ENCODE peak calls at places on chromosomes 5 and 9, in ten cellular contexts. One of them, this sample, is unnamed. For H3K4me1, the result is how much of the 10 kb centered on the place peaks cover.

GRCh38 chr5:14581891-14582796 is 552 bp downstream of the OTULINL start:
- DNase-seq in K562: no peak
- DNase-seq in endodermal cell: peak
- DNase-seq in right cardiac atrium: peak
- DNase-seq in heart left ventricle: peak
- DNase-seq in CD8-positive, alpha-beta T cell: peak
- DNase-seq in sigmoid colon: peak
- DNase-seq in HCT116: peak
- DNase-seq in GM23248: peak
- DNase-seq in upper lobe of left lung: peak
- DNase-seq in this sample: peak

GRCh38 chr9:136665111-136665703 is 2.5 kb downstream of the EGFL7 start:
- DNase-seq in right cardiac atrium: peak
- DNase-seq in sigmoid colon: no peak
- DNase-seq in CD8-positive, alpha-beta T cell: no peak
- DNase-seq in heart left ventricle: no peak
- DNase-seq in endodermal cell: peak
- DNase-seq in upper lobe of left lung: no peak
- DNase-seq in K562: peak
- DNase-seq in HCT116: no peak
- DNase-seq in GM23248: peak
- DNase-seq in this sample: no peak

GRCh38 chr5:150271296-150271692 is 18.3 kb downstream of the CAMK2A start:
- DNase-seq in sigmoid colon: no peak
- DNase-seq in heart left ventricle: no peak
- DNase-seq in K562: no peak
- DNase-seq in endodermal cell: no peak
- DNase-seq in CD8-positive, alpha-beta T cell: no peak
- DNase-seq in right cardiac atrium: no peak
- DNase-seq in upper lobe of left lung: no peak
- DNase-seq in HCT116: no peak
- DNase-seq in GM23248: no peak
- DNase-seq in this sample: no peak

GRCh38 chr5:36607838-36608783 is 1.7 kb downstream of the SLC1A3 start:
- DNase-seq in CD8-positive, alpha-beta T cell: no peak
- DNase-seq in K562: no peak
- DNase-seq in sigmoid colon: no peak
- DNase-seq in HCT116: no peak
- DNase-seq in heart left ventricle: no peak
- DNase-seq in endodermal cell: peak
- DNase-seq in right cardiac atrium: no peak
- DNase-seq in GM23248: peak
- DNase-seq in upper lobe of left lung: no peak
- DNase-seq in this sample: no peak

GRCh38 chr9:36074870-36075532 is 38.3 kb downstream of the RECK start:
- DNase-seq in heart left ventricle: peak
- DNase-seq in sigmoid colon: peak
- DNase-seq in K562: no peak
- DNase-seq in endodermal cell: no peak
- DNase-seq in HCT116: no peak
- DNase-seq in right cardiac atrium: peak
- DNase-seq in upper lobe of left lung: peak
- DNase-seq in CD8-positive, alpha-beta T cell: no peak
- DNase-seq in GM23248: peak
- DNase-seq in this sample: peak

GRCh38 chr9:113536483-113537226 is 73.1 kb downstream of the RGS3 start:
- DNase-seq in upper lobe of left lung: no peak
- DNase-seq in heart left ventricle: peak
- DNase-seq in K562: peak
- DNase-seq in endodermal cell: peak
- DNase-seq in GM23248: no peak
- DNase-seq in sigmoid colon: peak
- DNase-seq in right cardiac atrium: peak
- DNase-seq in HCT116: no peak
- DNase-seq in CD8-positive, alpha-beta T cell: no peak
- DNase-seq in this sample: peak

GRCh38 chr5:33270671-33271070 is 170.1 kb upstream of the TARS1 start:
- DNase-seq in K562: no peak
- DNase-seq in HCT116: no peak
- DNase-seq in sigmoid colon: no peak
- DNase-seq in right cardiac atrium: no peak
- DNase-seq in upper lobe of left lung: no peak
- DNase-seq in GM23248: no peak
- DNase-seq in heart left ventricle: no peak
- DNase-seq in CD8-positive, alpha-beta T cell: no peak
- DNase-seq in endodermal cell: no peak
- DNase-seq in this sample: no peak

GRCh38 chr5:174046558-174046957 is 1.1 kb downstream of the NSG2 start:
- DNase-seq in upper lobe of left lung: no peak
- DNase-seq in K562: no peak
- DNase-seq in sigmoid colon: no peak
- DNase-seq in heart left ventricle: no peak
- DNase-seq in endodermal cell: no peak
- DNase-seq in right cardiac atrium: no peak
- DNase-seq in GM23248: no peak
- DNase-seq in CD8-positive, alpha-beta T cell: no peak
- DNase-seq in HCT116: no peak
- DNase-seq in this sample: no peak

GRCh38 chr9:72013188-72013877 is 47.1 kb downstream of the C9orf57 start:
- DNase-seq in upper lobe of left lung: no peak
- DNase-seq in CD8-positive, alpha-beta T cell: no peak
- DNase-seq in HCT116: no peak
- DNase-seq in K562: no peak
- DNase-seq in endodermal cell: no peak
- DNase-seq in heart left ventricle: no peak
- DNase-seq in GM23248: no peak
- DNase-seq in right cardiac atrium: no peak
- DNase-seq in sigmoid colon: no peak
- DNase-seq in this sample: no peak

GRCh38 chr5:27906911-27907590 is 868.7 kb upstream of the CDH9 start:
- DNase-seq in heart left ventricle: no peak
- DNase-seq in sigmoid colon: no peak
- DNase-seq in K562: no peak
- DNase-seq in CD8-positive, alpha-beta T cell: no peak
- DNase-seq in right cardiac atrium: no peak
- DNase-seq in GM23248: no peak
- DNase-seq in endodermal cell: no peak
- DNase-seq in HCT116: no peak
- DNase-seq in upper lobe of left lung: no peak
- DNase-seq in this sample: no peak

GRCh38 chr5:142492781-142493281 is 168.0 kb upstream of the SPRY4 start:
- DNase-seq in right cardiac atrium: no peak
- DNase-seq in K562: no peak
- DNase-seq in HCT116: no peak
- DNase-seq in endodermal cell: no peak
- DNase-seq in GM23248: peak
- DNase-seq in upper lobe of left lung: no peak
- DNase-seq in CD8-positive, alpha-beta T cell: no peak
- DNase-seq in sigmoid colon: no peak
- DNase-seq in heart left ventricle: no peak
- DNase-seq in this sample: no peak

GRCh38 chr5:62969409-62970120 is 390.9 kb downstream of the LRRC70 start:
- DNase-seq in right cardiac atrium: no peak
- DNase-seq in CD8-positive, alpha-beta T cell: no peak
- DNase-seq in upper lobe of left lung: no peak
- DNase-seq in heart left ventricle: no peak
- DNase-seq in K562: no peak
- DNase-seq in sigmoid colon: no peak
- DNase-seq in HCT116: no peak
- DNase-seq in endodermal cell: no peak
- DNase-seq in GM23248: no peak
- DNase-seq in this sample: no peak

GRCh38 chr5:35061216-35061615 is 13.5 kb upstream of the AGXT2 start:
- DNase-seq in CD8-positive, alpha-beta T cell: no peak
- DNase-seq in upper lobe of left lung: no peak
- DNase-seq in heart left ventricle: no peak
- DNase-seq in HCT116: no peak
- DNase-seq in sigmoid colon: peak
- DNase-seq in endodermal cell: no peak
- DNase-seq in K562: no peak
- DNase-seq in GM23248: peak
- DNase-seq in right cardiac atrium: no peak
- DNase-seq in this sample: no peak

DNA sequence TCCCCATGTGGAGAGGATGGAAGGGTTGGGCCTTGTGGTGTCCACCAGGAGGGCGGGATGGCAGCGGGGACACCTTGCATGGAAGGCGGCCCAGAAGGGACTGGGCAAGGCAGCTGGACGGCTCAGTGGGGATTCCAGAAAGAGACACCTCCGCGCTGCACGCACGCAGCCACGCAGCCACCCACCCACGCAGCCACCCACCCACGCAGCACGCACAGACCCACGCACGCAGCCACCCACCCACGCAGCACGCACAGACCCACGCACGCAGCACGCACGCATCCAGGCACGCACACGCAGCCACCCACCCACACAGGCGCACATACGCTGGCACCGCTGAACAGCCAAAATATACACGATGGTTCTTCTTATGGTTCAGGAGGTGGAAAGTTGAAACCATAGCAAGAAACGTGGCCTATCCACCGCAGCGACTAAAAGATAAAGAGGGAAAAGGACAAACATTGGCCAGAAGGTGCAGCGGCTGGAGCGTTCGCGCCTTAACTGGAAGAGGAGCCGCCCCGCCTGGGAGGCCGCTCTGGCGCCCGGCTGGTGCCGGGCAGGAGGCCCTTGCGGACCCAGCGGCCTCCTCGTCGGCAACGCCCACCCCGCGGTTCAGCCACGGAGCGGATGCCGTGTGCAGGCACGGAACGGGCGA is 22.2 kb upstream of the EXOC3 start:
- DNase-seq in K562: no peak
- DNase-seq in right cardiac atrium: no peak
- DNase-seq in GM23248: no peak
- DNase-seq in heart left ventricle: no peak
- DNase-seq in endodermal cell: peak
- DNase-seq in CD8-positive, alpha-beta T cell: no peak
- DNase-seq in sigmoid colon: peak
- DNase-seq in upper lobe of left lung: no peak
- DNase-seq in HCT116: no peak
- DNase-seq in this sample: no peak
- H3K4me1 ChIP-seq in K562: under half
- H3K4me1 ChIP-seq in right cardiac atrium: under half
- H3K4me1 ChIP-seq in GM23248: under half
- H3K4me1 ChIP-seq in heart left ventricle: under half
- H3K4me1 ChIP-seq in endodermal cell: under half
- H3K4me1 ChIP-seq in CD8-positive, alpha-beta T cell: under half
- H3K4me1 ChIP-seq in sigmoid colon: under half
- H3K4me1 ChIP-seq in upper lobe of left lung: under half
- H3K4me1 ChIP-seq in HCT116: under half
- H3K4me1 ChIP-seq in this sample: under half

GRCh38 chr5:88661870-88662207 is 221.1 kb downstream of the MEF2C start:
- DNase-seq in heart left ventricle: no peak
- DNase-seq in CD8-positive, alpha-beta T cell: no peak
- DNase-seq in upper lobe of left lung: no peak
- DNase-seq in right cardiac atrium: no peak
- DNase-seq in K562: no peak
- DNase-seq in sigmoid colon: no peak
- DNase-seq in endodermal cell: no peak
- DNase-seq in HCT116: no peak
- DNase-seq in GM23248: no peak
- DNase-seq in this sample: no peak
- H3K4me3 ChIP-seq in heart left ventricle: no peak
- H3K4me3 ChIP-seq in CD8-positive, alpha-beta T cell: no peak
- H3K4me3 ChIP-seq in upper lobe of left lung: no peak
- H3K4me3 ChIP-seq in right cardiac atrium: no peak
- H3K4me3 ChIP-seq in K562: no peak
- H3K4me3 ChIP-seq in sigmoid colon: no peak
- H3K4me3 ChIP-seq in endodermal cell: no peak
- H3K4me3 ChIP-seq in HCT116: peak
- H3K4me3 ChIP-seq in GM23248: no peak
- H3K4me3 ChIP-seq in this sample: no peak

DNA sequence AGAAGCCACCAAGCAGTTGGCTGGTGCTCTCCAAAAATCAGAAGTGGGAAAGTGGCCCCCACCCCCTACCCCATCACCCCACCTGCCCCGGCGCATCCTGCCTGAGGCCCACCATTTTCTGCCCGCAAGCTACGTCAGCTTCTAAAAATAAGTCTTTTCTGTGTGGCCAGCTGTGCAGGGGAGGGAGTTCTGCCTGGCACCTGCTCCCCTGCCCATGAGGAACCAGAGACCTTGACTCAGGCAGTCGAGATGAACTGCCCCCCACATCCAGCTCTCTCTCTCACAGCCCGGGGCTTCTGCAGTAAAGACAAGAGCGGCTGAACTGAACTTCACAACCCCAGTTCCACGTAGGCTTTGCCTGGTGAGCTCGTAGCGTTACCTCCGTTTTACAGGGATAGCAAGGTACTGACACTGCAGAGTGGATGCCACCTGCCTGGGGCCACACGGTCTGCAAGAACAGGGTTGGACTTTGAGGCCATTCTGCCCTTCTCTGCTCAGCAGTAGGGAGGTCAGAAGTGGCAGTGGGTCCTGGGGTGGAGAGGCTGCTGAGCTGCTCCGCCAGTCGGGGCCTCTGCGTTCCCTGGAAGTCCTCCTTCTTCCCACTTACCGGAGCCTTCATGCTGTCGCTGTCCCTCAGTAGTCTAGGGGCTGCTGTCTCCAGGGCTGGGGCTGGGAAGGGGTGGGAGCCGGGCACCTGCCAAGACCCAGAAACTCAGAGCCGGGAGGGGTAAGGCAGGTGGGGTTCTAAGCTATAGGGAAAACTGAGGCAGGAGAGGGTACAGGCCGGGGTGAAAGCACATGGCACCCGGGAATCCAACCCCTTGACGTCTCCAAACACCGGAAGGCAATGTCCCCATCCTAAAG is 808 bp downstream of the ST6GALNAC4 start:
- DNase-seq in upper lobe of left lung: no peak
- DNase-seq in endodermal cell: peak
- DNase-seq in CD8-positive, alpha-beta T cell: no peak
- DNase-seq in heart left ventricle: peak
- DNase-seq in right cardiac atrium: peak
- DNase-seq in GM23248: peak
- DNase-seq in HCT116: no peak
- DNase-seq in sigmoid colon: no peak
- DNase-seq in K562: peak
- DNase-seq in this sample: no peak
- H3K27ac ChIP-seq in upper lobe of left lung: peak
- H3K27ac ChIP-seq in endodermal cell: no peak
- H3K27ac ChIP-seq in CD8-positive, alpha-beta T cell: peak
- H3K27ac ChIP-seq in heart left ventricle: peak
- H3K27ac ChIP-seq in right cardiac atrium: peak
- H3K27ac ChIP-seq in GM23248: peak
- H3K27ac ChIP-seq in HCT116: peak
- H3K27ac ChIP-seq in sigmoid colon: peak
- H3K27ac ChIP-seq in K562: peak
- H3K27ac ChIP-seq in this sample: peak

DNA sequence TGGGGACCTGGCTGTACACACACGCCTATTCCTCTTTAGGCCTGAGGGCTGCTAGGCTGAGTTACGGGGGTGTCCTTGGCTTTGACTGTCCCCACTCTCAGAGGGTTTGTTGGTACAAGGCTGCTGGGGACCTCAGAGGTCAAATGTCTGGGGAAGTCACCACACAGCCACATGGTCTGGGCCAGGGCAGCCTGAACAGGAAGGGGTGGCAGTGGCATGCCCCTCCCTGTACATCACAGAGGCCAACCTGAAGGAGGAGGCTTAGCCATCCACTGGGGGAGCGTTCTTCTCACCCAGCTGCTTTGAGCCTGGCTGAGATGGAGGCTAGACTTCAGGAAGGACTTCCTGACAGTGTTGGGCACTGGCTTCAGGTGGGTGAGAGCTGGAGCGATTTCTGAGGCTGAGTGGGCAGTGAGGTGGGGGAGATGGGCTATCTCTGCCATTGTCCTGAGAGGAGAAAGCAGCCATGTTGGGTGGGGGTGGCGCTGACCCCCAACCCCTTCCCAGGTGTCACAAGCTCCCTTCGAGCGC is 36.3 kb downstream of the CXXC5 start:
- DNase-seq in upper lobe of left lung: no peak
- DNase-seq in CD8-positive, alpha-beta T cell: no peak
- DNase-seq in right cardiac atrium: no peak
- DNase-seq in sigmoid colon: no peak
- DNase-seq in heart left ventricle: no peak
- DNase-seq in GM23248: no peak
- DNase-seq in HCT116: no peak
- DNase-seq in endodermal cell: no peak
- DNase-seq in K562: no peak
- DNase-seq in this sample: no peak
- H3K4me1 ChIP-seq in upper lobe of left lung: under half
- H3K4me1 ChIP-seq in CD8-positive, alpha-beta T cell: under half
- H3K4me1 ChIP-seq in right cardiac atrium: under half
- H3K4me1 ChIP-seq in sigmoid colon: under half
- H3K4me1 ChIP-seq in heart left ventricle: half or more
- H3K4me1 ChIP-seq in GM23248: under half
- H3K4me1 ChIP-seq in HCT116: under half
- H3K4me1 ChIP-seq in endodermal cell: under half
- H3K4me1 ChIP-seq in K562: under half
- H3K4me1 ChIP-seq in this sample: half or more